ENCODE peak calls at places on chromosomes 7 and 10, in seven cellular contexts. Q is epithelial cell of esophagus, F is fibroblast of the aortic adventitia, C is astrocyte of the spinal cord, P is lower lobe of right lung, U is colonic mucosa, J is adrenal gland. D is an unnamed sample.

GRCh38 chr7:123821320-123821719 is 23.6 kb upstream of the HYAL4 start:
- DNase-seq in J (no peak), P (no peak), Q (no peak), U (no peak), F (no peak), C (no peak), D (no peak)

GRCh38 chr7:19051767-19052375 is 65.6 kb downstream of the TWIST1 start:
- DNase-seq in U (peak), F (peak), P (no peak), C (peak), J (peak), Q (peak), D (no peak)

GRCh38 chr10:17655567-17656146 is 11.7 kb downstream of the STAM start:
- DNase-seq in P (no peak), C (no peak), Q (no peak), F (no peak), J (no peak), U (no peak), D (no peak)

GRCh38 chr7:71682181-71682580 is 550.2 kb downstream of the GALNT17 start:
- DNase-seq in U (no peak), Q (no peak), F (no peak), P (no peak), J (no peak), C (no peak), D (no peak)

GRCh38 chr7:83655951-83656556 is 7.1 kb upstream of the SEMA3E start:
- DNase-seq in C (peak), P (no peak), U (peak), Q (peak), J (no peak), F (peak), D (peak)

GRCh38 chr10:111600772-111601171 is 523.9 kb downstream of the ADRA2A start:
- DNase-seq in U (peak), J (peak), F (no peak), C (no peak), Q (no peak), P (no peak), D (no peak)

GRCh38 chr10:58266826-58267712 is 625 bp downstream of the IPMK start:
- DNase-seq in Q (peak), F (peak), U (peak), C (peak), J (peak), P (peak), D (peak)

GRCh38 chr10:84845628-84846261 is 517.4 kb downstream of the CCSER2 start:
- DNase-seq in U (no peak), F (no peak), Q (peak), P (no peak), J (no peak), C (no peak), D (no peak)

GRCh38 chr10:119103687-119104652 is at the start of gene DENND10:
- DNase-seq in F (peak), U (peak), P (peak), C (peak), Q (peak), J (peak), D (peak)

GRCh38 chr7:142886866-142887265 is 1.3 kb upstream of the TRPV6 start:
- DNase-seq in P (no peak), C (no peak), U (no peak), J (no peak), F (no peak), Q (no peak), D (no peak)

GRCh38 chr7:18655506-18655905 is 160.0 kb downstream of the HDAC9 start:
- DNase-seq in U (no peak), C (no peak), F (no peak), J (no peak), Q (no peak), P (no peak), D (no peak)

GRCh38 chr10:26503911-26504310 is 65.8 kb downstream of the APBB1IP start:
- DNase-seq in J (no peak), Q (no peak), P (no peak), U (no peak), F (no peak), C (no peak), D (no peak)

GRCh38 chr7:130875265-130875741 is 141.3 kb upstream of the KLF14 start:
- DNase-seq in Q (peak), U (peak), C (no peak), P (peak), F (no peak), J (no peak), D (no peak)

GRCh38 chr7:34486371-34486770 is 171.6 kb upstream of the NPSR1 start:
- DNase-seq in F (no peak), P (no peak), C (no peak), Q (no peak), U (no peak), J (no peak), D (no peak)

GRCh38 chr10:128263891-128264688 is 137.9 kb upstream of the MKI67 start:
- DNase-seq in J (peak), U (peak), Q (peak), F (peak), P (peak), C (peak), D (peak)

GRCh38 chr10:76432274-76433012 is 1001.0 kb downstream of the LRMDA start:
- DNase-seq in J (no peak), C (peak), U (no peak), F (peak), P (no peak), Q (peak), D (peak)

GRCh38 chr10:60908896-60909295 is 35.1 kb downstream of the RHOBTB1 start:
- DNase-seq in F (no peak), P (no peak), J (no peak), Q (no peak), C (no peak), U (no peak), D (no peak)

GRCh38 chr7:100589341-100589935 is 3.3 kb downstream of the FBXO24 start:
- DNase-seq in J (no peak), C (no peak), F (no peak), U (no peak), P (peak), Q (no peak), D (no peak)

GRCh38 chr10:18216482-18216881 is 76.3 kb downstream of the CACNB2 start:
- DNase-seq in J (no peak), F (peak), Q (peak), U (no peak), P (no peak), C (peak), D (peak)

GRCh38 chr10:121063744-121064143 is 212.6 kb downstream of the WDR11 start:
- DNase-seq in P (no peak), C (no peak), J (no peak), Q (no peak), U (peak), F (no peak), D (no peak)

GRCh38 chr10:25582961-25583360 is 351.1 kb upstream of the MYO3A start:
- DNase-seq in F (no peak), U (no peak), P (no peak), Q (no peak), C (no peak), J (no peak), D (no peak)

GRCh38 chr10:126880926-126881325 is 24.3 kb upstream of the DOCK1 start:
- DNase-seq in P (no peak), U (no peak), J (no peak), C (no peak), Q (no peak), F (no peak), D (no peak)

GRCh38 chr10:132408367-132408781 is 11.4 kb downstream of the PWWP2B start:
- DNase-seq in U (peak), Q (peak), P (no peak), F (no peak), C (no peak), J (no peak), D (no peak)

GRCh38 chr10:21145751-21146445 is 248.8 kb upstream of the NEBL start:
- DNase-seq in J (no peak), Q (no peak), F (no peak), U (no peak), C (no peak), P (no peak), D (no peak)

GRCh38 chr7:3200504-3200903 is 100.5 kb upstream of the SDK1 start:
- DNase-seq in Q (peak), F (peak), C (peak), U (peak), P (no peak), J (no peak), D (no peak)

GRCh38 chr10:6114758-6115410 is 26.1 kb downstream of the RBM17 start:
- DNase-seq in J (peak), U (no peak), P (no peak), C (peak), F (peak), Q (peak), D (peak)
- TF ChIP-seq CTCF in J (peak), U (no peak), P (no peak), C (no peak), F (peak), Q (no peak), D (peak)

DNA sequence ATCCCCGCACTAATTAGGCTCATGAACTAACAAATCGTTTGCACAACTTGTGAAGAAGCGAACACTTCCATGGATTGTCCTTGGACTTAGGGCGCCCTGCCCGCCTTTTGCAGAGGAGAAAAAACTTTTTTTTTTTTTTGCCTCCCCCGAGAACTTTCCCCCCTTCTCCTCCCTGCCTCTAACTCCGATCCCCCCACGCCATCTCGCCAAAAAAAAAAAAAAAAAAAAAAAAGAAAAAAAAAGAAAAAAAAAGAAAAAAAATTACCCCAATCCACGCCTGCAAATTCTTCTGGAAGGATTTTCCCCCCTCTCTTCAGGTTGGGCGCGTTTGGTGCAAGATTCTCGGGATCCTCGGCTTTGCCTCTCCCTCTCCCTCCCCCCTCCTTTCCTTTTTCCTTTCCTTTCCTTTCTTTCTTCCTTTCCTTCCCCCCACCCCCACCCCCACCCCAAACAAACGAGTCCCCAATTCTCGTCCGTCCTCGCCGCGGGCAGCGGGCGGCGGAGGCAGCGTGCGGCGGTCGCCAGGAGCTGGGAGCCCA is at the start of gene EMX2:
- DNase-seq in P (no peak), U (no peak), F (no peak), J (no peak), Q (no peak), C (no peak), D (no peak)
- H3K4me3 ChIP-seq in P (peak), U (no peak), F (peak), J (peak), Q (no peak), C (no peak), D (peak)

GRCh38 chr7:124130-124949 is 68.0 kb upstream of the FAM20C start:
- DNase-seq in P (no peak), U (no peak), Q (no peak), C (no peak), J (no peak), F (no peak), D (no peak)
- TF ChIP-seq CTCF in P (no peak), U (no peak), Q (no peak), C (no peak), J (no peak), F (no peak), D (no peak)

GRCh38 chr7:114911411-114911810 is 10.5 kb upstream of the MDFIC start:
- DNase-seq in J (no peak), C (no peak), Q (no peak), U (no peak), P (no peak), F (no peak), D (no peak)

GRCh38 chr7:114919587-114919986 is 2.3 kb upstream of the MDFIC start:
- DNase-seq in J (no peak), U (no peak), C (no peak), Q (no peak), P (no peak), F (no peak), D (no peak)

GRCh38 chr7:114921636-114922150 is at the start of gene MDFIC:
- DNase-seq in P (peak), Q (no peak), C (no peak), F (peak), U (peak), J (peak), D (no peak)

GRCh38 chr7:114917211-114917839 is 4.6 kb upstream of the MDFIC start:
- DNase-seq in J (no peak), C (no peak), Q (peak), U (no peak), F (no peak), P (no peak), D (no peak)

GRCh38 chr7:114916261-114916892 is 5.5 kb upstream of the MDFIC start:
- DNase-seq in F (no peak), J (no peak), U (no peak), C (no peak), P (no peak), Q (no peak), D (no peak)
- H3K4me3 ChIP-seq in F (no peak), J (no peak), U (no peak), C (no peak), P (no peak), Q (no peak), D (no peak)

DNA sequence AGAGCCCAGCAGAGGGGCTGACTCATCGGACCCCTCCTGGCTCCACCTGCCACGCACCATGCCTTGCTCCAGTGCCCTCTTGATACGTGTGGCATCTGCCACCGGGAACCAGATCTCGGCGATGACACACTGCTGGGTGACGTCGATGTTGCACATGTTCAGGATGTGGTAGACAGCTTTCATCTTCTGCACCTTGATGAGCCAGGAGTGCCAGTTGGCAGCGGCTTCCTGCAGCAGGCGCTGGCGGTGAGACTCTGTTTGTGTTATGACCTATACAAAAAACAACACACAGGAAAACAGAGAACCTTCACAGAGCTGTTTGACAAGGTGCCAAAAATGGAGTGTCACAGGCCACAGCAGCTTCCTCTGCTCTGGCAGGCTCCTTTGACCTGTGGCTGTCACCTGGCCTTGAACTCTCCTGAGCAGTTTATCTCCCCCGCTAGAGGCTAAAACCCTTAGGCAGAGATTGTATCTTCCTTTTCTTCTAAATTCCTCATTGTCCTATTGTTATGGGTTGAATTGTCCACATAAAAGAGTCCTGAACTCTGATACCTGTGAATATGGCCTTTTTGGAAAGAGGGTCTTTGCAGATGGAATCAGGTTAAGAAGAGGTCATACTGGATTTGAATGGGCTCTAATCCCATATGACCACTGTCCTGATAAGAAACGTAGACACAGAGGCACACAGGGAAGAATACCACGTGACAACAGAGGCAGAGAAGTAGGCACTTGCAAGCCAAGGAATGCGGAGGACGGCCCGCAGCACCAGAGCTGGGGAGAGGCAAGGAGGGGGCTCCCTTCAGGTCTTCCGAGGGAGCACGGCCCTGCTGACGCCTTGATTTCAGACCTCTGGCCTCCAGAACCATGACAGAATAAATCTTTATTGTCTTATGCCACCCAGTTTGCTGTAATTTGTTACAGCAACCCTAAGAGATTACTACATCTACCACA is 45.0 kb upstream of the TMEM213 start:
- DNase-seq in J (peak), F (no peak), U (peak), P (peak), Q (peak), C (peak), D (no peak)
- TF ChIP-seq CTCF in J (no peak), F (no peak), U (no peak), P (no peak), Q (no peak), C (no peak), D (no peak)

GRCh38 chr10:110530131-110530831 is 32.6 kb downstream of the DUSP5 start:
- DNase-seq in F (peak), U (peak), J (no peak), C (peak), Q (peak), P (peak), D (peak)
- H3K4me3 ChIP-seq in F (no peak), U (no peak), J (no peak), C (peak), Q (no peak), P (peak), D (peak)

GRCh38 chr10:43137701-43137970 is 609 bp upstream of the CSGALNACT2 start:
- DNase-seq in C (peak), Q (peak), U (peak), J (peak), F (peak), P (peak), D (peak)

GRCh38 chr10:43136432-43136831 is 1.8 kb upstream of the CSGALNACT2 start:
- DNase-seq in P (no peak), C (no peak), U (no peak), Q (no peak), F (no peak), J (no peak), D (no peak)

GRCh38 chr10:43138757-43139241 is 554 bp downstream of the CSGALNACT2 start:
- DNase-seq in Q (peak), U (no peak), P (no peak), C (peak), F (peak), J (no peak), D (peak)

GRCh38 chr10:43136995-43137700 is 1.1 kb upstream of the CSGALNACT2 start:
- DNase-seq in F (peak), U (no peak), C (peak), P (no peak), J (peak), Q (no peak), D (peak)

DNA sequence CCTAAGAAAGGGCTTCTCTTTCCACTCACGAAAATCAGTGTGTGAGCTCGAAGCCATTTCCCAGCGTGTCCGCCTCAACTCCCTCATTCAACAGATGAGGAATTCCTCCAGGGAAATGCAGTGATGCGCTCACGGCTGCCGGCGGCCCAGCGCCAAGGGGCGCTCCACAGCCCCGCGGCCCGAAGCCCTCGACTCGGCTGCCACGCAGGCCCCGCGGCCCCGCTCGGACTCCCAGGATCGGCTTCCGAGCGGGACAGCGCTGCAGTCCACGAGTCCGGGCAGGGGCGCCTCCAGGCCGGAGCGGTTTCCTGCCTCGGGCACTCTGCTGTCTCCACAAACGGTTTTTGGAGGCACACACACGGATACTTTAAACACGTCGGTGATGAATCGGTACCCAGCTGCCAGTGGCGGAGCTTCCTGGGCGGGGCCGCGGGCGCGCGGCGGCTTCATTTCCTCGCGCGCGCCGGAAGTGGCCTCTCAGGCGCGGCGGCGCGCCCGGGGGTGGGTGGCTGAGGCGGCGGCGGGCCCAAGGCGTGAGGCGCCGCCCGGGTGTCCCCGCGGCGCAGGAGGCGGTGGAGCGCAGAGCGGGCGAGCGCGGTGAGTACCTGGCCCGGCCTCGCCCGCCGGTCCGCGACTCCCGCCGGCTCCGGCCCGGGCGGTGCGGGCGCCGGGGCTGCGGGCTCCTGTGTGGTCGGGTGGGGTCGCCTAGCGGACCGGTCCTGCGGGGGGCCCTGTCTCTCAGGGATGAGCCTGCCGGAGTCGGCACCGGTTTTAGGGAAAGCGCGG is at the start of gene CSGALNACT2:
- DNase-seq in J (peak), C (peak), P (peak), U (peak), F (peak), Q (peak), D (peak)
- TF ChIP-seq CTCF in J (no peak), C (no peak), P (no peak), U (no peak), F (no peak), Q (no peak), D (no peak)

GRCh38 chr10:35887686-35888085 is 245.6 kb upstream of the FZD8 start:
- DNase-seq in C (no peak), J (no peak), Q (peak), F (no peak), U (peak), P (no peak), D (no peak)

GRCh38 chr10:35884657-35885071 is 242.6 kb upstream of the FZD8 start:
- DNase-seq in Q (no peak), P (no peak), U (peak), J (no peak), F (no peak), C (no peak), D (no peak)

GRCh38 chr10:35881320-35881719 is 239.2 kb upstream of the FZD8 start:
- DNase-seq in P (no peak), F (no peak), Q (no peak), U (no peak), J (no peak), C (no peak), D (no peak)

GRCh38 chr10:35885076-35885475 is 243.0 kb upstream of the FZD8 start:
- DNase-seq in J (no peak), U (no peak), P (no peak), F (no peak), Q (no peak), C (no peak), D (no peak)

GRCh38 chr10:35882422-35883150 is 240.5 kb upstream of the FZD8 start:
- DNase-seq in U (no peak), Q (no peak), C (no peak), P (no peak), J (no peak), F (no peak), D (no peak)
- H3K4me3 ChIP-seq in U (no peak), Q (no peak), C (no peak), P (no peak), J (no peak), F (no peak), D (no peak)

DNA sequence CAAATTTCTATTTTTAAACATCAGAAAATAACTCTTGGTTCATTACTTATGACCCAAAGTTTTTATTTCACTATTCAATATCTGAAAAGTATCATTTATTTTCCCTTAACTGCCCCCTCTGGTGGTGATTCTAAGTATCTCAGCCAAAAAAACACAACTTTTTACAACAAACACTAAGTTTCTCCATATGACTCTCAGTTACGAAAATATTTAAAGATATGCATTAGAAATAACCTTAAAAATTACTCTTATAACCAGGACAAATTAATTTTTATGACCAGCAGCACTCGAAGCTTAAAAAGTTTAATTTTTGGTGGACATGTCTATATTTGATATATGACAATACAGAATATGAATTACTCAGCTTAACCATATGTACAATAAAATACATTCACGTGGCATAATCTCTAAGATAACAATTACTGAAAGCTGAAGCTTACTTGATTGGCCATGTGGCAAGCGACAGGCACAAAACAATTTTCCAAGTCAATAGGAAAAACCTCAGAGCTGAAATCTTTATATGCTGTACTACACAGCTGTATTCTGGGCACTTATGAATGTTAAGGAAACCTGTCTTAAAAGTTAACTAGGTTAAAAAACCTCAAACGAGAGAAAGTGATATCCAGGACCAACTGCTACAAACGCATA is 2.3 kb downstream of the HNRNPA2B1 start:
- DNase-seq in P (no peak), Q (peak), F (peak), U (peak), C (peak), J (no peak), D (peak)
- TF ChIP-seq CTCF in P (peak), Q (peak), F (peak), U (peak), C (peak), J (peak), D (peak)